ENCODE peak calls at places on chromosomes 6 and 20, in ten cellular contexts. G, A, V, T, K, N, B, R, D and P are unnamed samples.

GRCh38 chr6:139925894-139926641 is 551.6 kb upstream of the CITED2 start:
- DNase-seq in G (peak; percentile 20), A (no peak), V (no peak), T (no peak), K (no peak), N (peak; percentile 37), B (no peak), R (peak; percentile 64), D (no peak), P (no peak)

GRCh38 chr6:37170273-37171140 is 555 bp downstream of the PIM1 start:
- DNase-seq in G (peak; percentile 42), A (no peak), V (peak; percentile 63), T (peak; percentile 30), K (peak; percentile 83), N (peak; percentile 35), B (peak; percentile 73), R (no peak), D (peak; percentile 42), P (no peak)

GRCh38 chr6:157962601-157963084 is 19.0 kb upstream of the SYNJ2 start:
- DNase-seq in G (no peak), A (no peak), V (no peak), T (no peak), K (no peak), N (no peak), B (no peak), R (no peak), D (no peak), P (no peak)

GRCh38 chr20:62642666-62643520 is 590 bp downstream of the SLCO4A1 start:
- DNase-seq in G (no peak), A (no peak), V (peak; percentile 60), T (peak; percentile 55), K (no peak), N (peak; percentile 40), B (peak; percentile 40), R (no peak), D (peak; percentile 26), P (no peak)

GRCh38 chr6:31842056-31842455 is 14.5 kb downstream of the HSPA1B start:
- DNase-seq in G (no peak), A (no peak), V (no peak), T (no peak), K (no peak), N (no peak), B (no peak), R (no peak), D (no peak), P (no peak)

GRCh38 chr6:56890683-56891429 is 64.1 kb upstream of the BEND6 start:
- DNase-seq in G (no peak), A (peak; percentile 51), V (no peak), T (no peak), K (no peak), N (no peak), B (no peak), R (no peak), D (no peak), P (no peak)

GRCh38 chr6:53651149-53651763 is 14.3 kb downstream of the KLHL31 start:
- DNase-seq in G (peak; percentile 41), A (peak; percentile 36), V (peak; percentile 66), T (peak; percentile 19), K (peak; percentile 50), N (peak; percentile 62), B (peak; percentile 74), R (peak; percentile 67), D (peak; percentile 25), P (no peak)

GRCh38 chr6:112282217-112282616 is 27.9 kb upstream of the LAMA4 start:
- DNase-seq in G (peak; percentile 80), A (no peak), V (no peak), T (peak; percentile 7), K (peak; percentile 55), N (peak; percentile 6), B (peak; percentile 91), R (no peak), D (no peak), P (no peak)

GRCh38 chr6:81308577-81309279 is 443.8 kb downstream of the TENT5A start:
- DNase-seq in G (no peak), A (no peak), V (no peak), T (no peak), K (no peak), N (no peak), B (no peak), R (no peak), D (no peak), P (no peak)

GRCh38 chr6:137102050-137102848 is 57.5 kb upstream of the IL20RA start:
- DNase-seq in G (no peak), A (no peak), V (no peak), T (no peak), K (no peak), N (no peak), B (no peak), R (no peak), D (no peak), P (no peak)

GRCh38 chr20:40711078-40711477 is 22.0 kb upstream of the MAFB start:
- DNase-seq in G (no peak), A (no peak), V (no peak), T (no peak), K (no peak), N (no peak), B (no peak), R (no peak), D (no peak), P (no peak)

GRCh38 chr20:4220756-4221155 is 205.4 kb upstream of the RNF24 start:
- DNase-seq in G (no peak), A (no peak), V (no peak), T (no peak), K (no peak), N (no peak), B (no peak), R (no peak), D (no peak), P (no peak)

GRCh38 chr6:105452924-105453756 is 50.3 kb upstream of the PREP start:
- DNase-seq in G (no peak), A (no peak), V (peak; percentile 34), T (peak; percentile 3), K (no peak), N (no peak), B (no peak), R (no peak), D (peak; percentile 9), P (no peak)

GRCh38 chr20:8428988-8429387 is 296.9 kb downstream of the PLCB1 start:
- DNase-seq in G (no peak), A (no peak), V (peak; percentile 4), T (no peak), K (no peak), N (no peak), B (no peak), R (no peak), D (no peak), P (no peak)